ENCODE peak calls at places on chromosomes 3 and 15, in six cellular contexts. E, S, D, B, G and W are unnamed samples.

GRCh38 chr15:100466073-100466472 is 62.7 kb downstream of the CERS3 start:
- DNase-seq in G (no peak), E (no peak), B (no peak), D (no peak), S (no peak), W (no peak)

GRCh38 chr3:179037361-179037760 is 34.2 kb downstream of the ZMAT3 start:
- DNase-seq in D (no peak), E (no peak), S (peak; percentile 48), G (peak; percentile 89), B (peak; percentile 71), W (peak; percentile 33)

GRCh38 chr15:59237119-59237853 is 30.6 kb downstream of the LDHAL6B start:
- DNase-seq in E (no peak), S (no peak), B (no peak), D (no peak), G (peak; percentile 50), W (no peak)

GRCh38 chr3:186025161-186025560 is 83.7 kb downstream of the ETV5 start:
- DNase-seq in S (no peak), G (peak; percentile 77), B (no peak), D (no peak), E (no peak), W (no peak)

GRCh38 chr15:45268135-45268534 is 16.1 kb downstream of the SLC28A2 start:
- DNase-seq in G (no peak), B (no peak), S (no peak), D (no peak), E (peak; percentile 35), W (peak; percentile 47)

GRCh38 chr15:82850242-82850591 is 40.8 kb downstream of the WHAMM start:
- DNase-seq in G (peak; percentile 34), B (no peak), E (peak; percentile 76), S (no peak), D (no peak), W (peak; percentile 49)

GRCh38 chr15:32824777-32825176 is 107.0 kb downstream of the GREM1 start:
- DNase-seq in E (no peak), D (no peak), G (peak; percentile 98), B (peak; percentile 5), S (no peak), W (no peak)

GRCh38 chr3:49805367-49805782 is 2.3 kb downstream of the INKA1 start:
- DNase-seq in G (peak; percentile 96), S (peak; percentile 88), E (no peak), B (no peak), D (no peak), W (no peak)

GRCh38 chr3:171420667-171421066 is 39.5 kb downstream of the TNIK start:
- DNase-seq in B (no peak), G (peak; percentile 82), S (no peak), E (no peak), D (no peak), W (no peak)

GRCh38 chr15:63122002-63122893 is 587 bp downstream of the LACTB start:
- DNase-seq in G (peak; percentile 86), D (peak; percentile 50), B (peak; percentile 38), S (peak; percentile 80), E (peak; percentile 62), W (peak; percentile 96)

GRCh38 chr3:53132347-53132746 is 2.1 kb upstream of the RFT1 start:
- DNase-seq in B (no peak), D (no peak), E (no peak), G (peak; percentile 9), S (no peak), W (no peak)

GRCh38 chr15:92079047-92079446 is 225.5 kb downstream of the SLCO3A1 start:
- DNase-seq in G (peak; percentile 22), E (peak; percentile 53), D (no peak), S (no peak), B (no peak), W (no peak)

GRCh38 chr15:68231102-68231818 is 1.7 kb upstream of the CLN6 start:
- DNase-seq in D (no peak), B (no peak), E (peak; percentile 97), G (no peak), S (no peak), W (no peak)

GRCh38 chr3:177126015-177126773 is 71.1 kb downstream of the TBL1XR1 start:
- DNase-seq in E (no peak), B (peak; percentile 66), S (no peak), D (no peak), G (peak; percentile 95), W (no peak)

GRCh38 chr15:86772369-86773059 is 692.8 kb downstream of the AGBL1 start:
- DNase-seq in B (no peak), G (no peak), D (no peak), S (no peak), E (no peak), W (no peak)

GRCh38 chr3:131231710-131232348 is 149.7 kb upstream of the NUDT16 start:
- DNase-seq in G (peak; percentile 32), D (no peak), S (no peak), B (no peak), E (no peak), W (no peak)

GRCh38 chr3:112776000-112776399 is 70.7 kb downstream of the CD200R1L start:
- DNase-seq in G (peak; percentile 84), B (peak; percentile 71), S (no peak), E (no peak), D (no peak), W (no peak)

GRCh38 chr15:32908135-32908801 is 190.5 kb downstream of the GREM1 start:
- DNase-seq in S (no peak), G (peak; percentile 68), D (no peak), B (no peak), E (no peak), W (no peak)

GRCh38 chr15:94524565-94524964 is 293.2 kb downstream of the MCTP2 start:
- DNase-seq in B (peak; percentile 30), D (no peak), S (no peak), G (no peak), E (no peak), W (no peak)

GRCh38 chr15:95326689-95327525 is 1003.6 kb upstream of the NR2F2 start:
- DNase-seq in B (no peak), E (peak; percentile 9), S (no peak), G (peak; percentile 10), D (no peak), W (peak; percentile 51)

GRCh38 chr3:110697961-110698360 is 373.7 kb upstream of the NECTIN3 start:
- DNase-seq in G (peak; percentile 41), D (no peak), B (no peak), E (no peak), S (no peak), W (no peak)

GRCh38 chr15:91853501-91853967 is at the start of gene SLCO3A1:
- DNase-seq in S (peak; percentile 86), G (peak; percentile 49), B (no peak), E (peak; percentile 39), D (peak; percentile 37), W (peak; percentile 68)

GRCh38 chr15:36914962-36915808 is 185.2 kb downstream of the MEIS2 start:
- DNase-seq in E (no peak), G (peak; percentile 20), D (no peak), S (no peak), B (no peak), W (no peak)

DNA sequence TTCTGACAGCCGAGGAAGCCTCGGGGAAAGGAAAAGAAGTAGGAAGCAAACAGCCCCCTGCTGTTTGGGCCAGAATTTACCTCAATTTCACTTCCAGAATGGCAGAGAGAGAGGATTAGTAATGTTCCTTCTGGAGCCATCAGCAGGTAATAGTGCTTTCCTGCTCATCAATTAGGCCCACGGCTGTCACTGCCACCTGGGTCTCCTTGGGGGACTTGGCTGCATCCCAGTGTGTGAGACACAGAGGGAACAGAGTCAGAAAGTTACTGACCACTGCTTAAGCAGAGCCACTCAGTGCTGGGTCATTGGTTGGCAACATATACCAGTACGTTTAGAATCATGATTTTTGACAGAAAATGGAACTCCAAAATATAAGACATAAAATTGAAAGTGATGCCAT is 397.0 kb downstream of the EPHA3 start:
- DNase-seq in D (no peak), G (no peak), S (no peak), B (no peak), E (no peak), W (no peak)
- TF ChIP-seq CTCF in D (no peak), G (no peak), S (no peak), B (no peak), E (no peak), W (no peak)

GRCh38 chr3:129688310-129688895 is 81.9 kb upstream of the PLXND1 start:
- DNase-seq in G (peak; percentile 69), S (peak; percentile 77), B (no peak), E (peak; percentile 32), D (no peak), W (peak; percentile 65)
- TF ChIP-seq CTCF in G (no peak), S (no peak), B (no peak), E (no peak), D (no peak), W (no peak)

DNA sequence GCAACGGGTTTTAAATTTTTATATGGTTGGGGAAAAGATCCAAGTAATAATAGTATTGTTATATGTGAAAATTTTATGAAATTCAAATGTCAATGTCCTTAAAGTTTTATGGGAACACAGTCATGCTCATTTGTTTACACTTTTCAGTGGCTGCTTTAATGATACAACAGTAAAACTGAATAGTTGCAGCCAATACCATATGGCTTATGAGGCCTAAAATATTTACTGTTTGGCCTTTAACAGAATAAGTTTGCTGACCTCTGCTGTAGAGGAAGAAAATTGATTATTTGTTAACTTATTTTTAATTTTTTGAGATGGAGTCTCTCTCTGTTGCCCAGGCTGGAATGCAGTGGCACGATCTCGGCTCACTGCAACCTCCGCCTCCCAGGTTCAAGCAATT is 44.7 kb downstream of the USP50 start:
- DNase-seq in E (no peak), B (no peak), S (no peak), G (no peak), D (no peak), W (no peak)
- TF ChIP-seq CTCF in E (no peak), B (no peak), S (no peak), G (no peak), D (no peak), W (no peak)

GRCh38 chr3:15528881-15529537 is 7.5 kb upstream of the COLQ start:
- DNase-seq in S (no peak), G (no peak), B (no peak), E (peak; percentile 60), D (no peak), W (no peak)

GRCh38 chr3:15523660-15524417 is 2.3 kb upstream of the COLQ start:
- DNase-seq in S (no peak), D (no peak), E (no peak), B (no peak), G (no peak), W (no peak)

GRCh38 chr3:15525790-15526189 is 4.3 kb upstream of the COLQ start:
- DNase-seq in B (no peak), S (no peak), D (no peak), G (no peak), E (no peak), W (no peak)

GRCh38 chr3:15531346-15531745 is 9.8 kb upstream of the COLQ start:
- DNase-seq in G (no peak), B (no peak), E (no peak), D (no peak), S (no peak), W (no peak)

DNA sequence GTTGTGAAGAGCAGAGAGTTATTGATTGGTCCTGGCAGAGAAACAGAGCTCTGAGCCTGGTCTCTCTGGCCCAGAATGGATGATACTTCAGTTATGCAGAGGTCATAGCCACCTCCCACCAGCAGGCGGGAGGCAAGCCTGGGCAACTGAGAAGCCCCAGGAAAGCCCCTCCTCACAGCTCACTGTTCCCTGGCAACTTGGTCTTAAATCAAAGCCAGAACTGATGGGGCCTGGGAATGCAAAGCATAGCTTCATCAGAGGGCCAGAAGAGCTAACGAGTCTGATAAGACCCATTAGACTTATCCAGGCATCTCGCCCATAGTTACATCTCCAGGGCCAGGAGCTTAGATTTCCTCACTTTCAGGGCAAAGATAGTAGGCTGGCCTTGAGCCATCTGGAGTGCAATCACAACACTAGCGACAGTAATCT is 5.5 kb upstream of the COLQ start:
- DNase-seq in S (no peak), G (no peak), B (no peak), E (peak; percentile 67), D (no peak), W (peak; percentile 90)
- TF ChIP-seq CTCF in S (peak; percentile 38), G (peak; percentile 29), B (peak; percentile 30), E (peak; percentile 66), D (no peak), W (peak; percentile 77)